ENCODE peak calls at places on chromosomes 13 and 19, in ten cellular contexts. One of them, this sample, is unnamed.
A peak's percentile ranks its signal among the peaks of the same experiment; 100 is the strongest.

GRCh38 chr13:110228936-110229904 is 77.7 kb downstream of the COL4A1 start:
- DNase-seq in suprapubic skin: no peak
- DNase-seq in HepG2: no peak
- DNase-seq in uterus: no peak
- DNase-seq in breast epithelium: no peak
- DNase-seq in sigmoid colon: no peak
- DNase-seq in spleen: no peak
- DNase-seq in ovary: no peak
- DNase-seq in endothelial cell of umbilical vein: no peak
- DNase-seq in stomach: no peak
- DNase-seq in this sample: no peak

GRCh38 chr13:106376411-106377112 is 158.9 kb downstream of the EFNB2 start:
- DNase-seq in suprapubic skin: no peak
- DNase-seq in HepG2: no peak
- DNase-seq in uterus: peak; percentile 36
- DNase-seq in breast epithelium: no peak
- DNase-seq in sigmoid colon: peak; percentile 66
- DNase-seq in spleen: no peak
- DNase-seq in ovary: no peak
- DNase-seq in endothelial cell of umbilical vein: peak; percentile 95
- DNase-seq in stomach: peak; percentile 61
- DNase-seq in this sample: peak; percentile 74

GRCh38 chr13:46743191-46743590 is 53.8 kb downstream of the ESD start:
- DNase-seq in suprapubic skin: no peak
- DNase-seq in HepG2: no peak
- DNase-seq in uterus: no peak
- DNase-seq in breast epithelium: no peak
- DNase-seq in sigmoid colon: no peak
- DNase-seq in spleen: no peak
- DNase-seq in ovary: no peak
- DNase-seq in endothelial cell of umbilical vein: no peak
- DNase-seq in stomach: no peak
- DNase-seq in this sample: no peak

GRCh38 chr19:46081928-46082727 is 41.3 kb upstream of the IGFL4 start:
- DNase-seq in suprapubic skin: no peak
- DNase-seq in HepG2: peak; percentile 41
- DNase-seq in uterus: peak; percentile 30
- DNase-seq in breast epithelium: no peak
- DNase-seq in sigmoid colon: no peak
- DNase-seq in spleen: no peak
- DNase-seq in ovary: no peak
- DNase-seq in endothelial cell of umbilical vein: peak; percentile 60
- DNase-seq in stomach: no peak
- DNase-seq in this sample: no peak

GRCh38 chr13:29684441-29684840 is 89.0 kb upstream of the SLC7A1 start:
- DNase-seq in suprapubic skin: no peak
- DNase-seq in HepG2: no peak
- DNase-seq in uterus: no peak
- DNase-seq in breast epithelium: no peak
- DNase-seq in sigmoid colon: no peak
- DNase-seq in spleen: no peak
- DNase-seq in ovary: no peak
- DNase-seq in endothelial cell of umbilical vein: no peak
- DNase-seq in stomach: no peak
- DNase-seq in this sample: no peak

GRCh38 chr13:91657283-91657682 is 258.9 kb downstream of the GPC5 start:
- DNase-seq in suprapubic skin: no peak
- DNase-seq in HepG2: no peak
- DNase-seq in uterus: no peak
- DNase-seq in breast epithelium: no peak
- DNase-seq in sigmoid colon: no peak
- DNase-seq in spleen: no peak
- DNase-seq in ovary: no peak
- DNase-seq in endothelial cell of umbilical vein: no peak
- DNase-seq in stomach: no peak
- DNase-seq in this sample: no peak

GRCh38 chr19:13122275-13122878 is 4.3 kb downstream of the NACC1 start:
- DNase-seq in suprapubic skin: no peak
- DNase-seq in HepG2: no peak
- DNase-seq in uterus: no peak
- DNase-seq in breast epithelium: no peak
- DNase-seq in sigmoid colon: no peak
- DNase-seq in spleen: no peak
- DNase-seq in ovary: no peak
- DNase-seq in endothelial cell of umbilical vein: no peak
- DNase-seq in stomach: no peak
- DNase-seq in this sample: no peak

GRCh38 chr19:12777217-12778019 is 2.1 kb upstream of the HOOK2 start:
- DNase-seq in suprapubic skin: peak; percentile 91
- DNase-seq in HepG2: peak; percentile 50
- DNase-seq in uterus: peak; percentile 75
- DNase-seq in breast epithelium: peak; percentile 77
- DNase-seq in sigmoid colon: peak; percentile 90
- DNase-seq in spleen: peak; percentile 96
- DNase-seq in ovary: peak; percentile 76
- DNase-seq in endothelial cell of umbilical vein: peak; percentile 78
- DNase-seq in stomach: peak; percentile 81
- DNase-seq in this sample: peak; percentile 82

GRCh38 chr13:40780822-40781401 is 8.5 kb upstream of the SLC25A15 start:
- DNase-seq in suprapubic skin: no peak
- DNase-seq in HepG2: peak; percentile 54
- DNase-seq in uterus: no peak
- DNase-seq in breast epithelium: no peak
- DNase-seq in sigmoid colon: no peak
- DNase-seq in spleen: no peak
- DNase-seq in ovary: no peak
- DNase-seq in endothelial cell of umbilical vein: no peak
- DNase-seq in stomach: no peak
- DNase-seq in this sample: no peak

GRCh38 chr13:99894105-99894504 is 77.5 kb downstream of the ZIC5 start:
- DNase-seq in suprapubic skin: no peak
- DNase-seq in HepG2: no peak
- DNase-seq in uterus: no peak
- DNase-seq in breast epithelium: no peak
- DNase-seq in sigmoid colon: no peak
- DNase-seq in spleen: no peak
- DNase-seq in ovary: no peak
- DNase-seq in endothelial cell of umbilical vein: no peak
- DNase-seq in stomach: no peak
- DNase-seq in this sample: no peak

GRCh38 chr13:99893567-99893966 is 78.0 kb downstream of the ZIC5 start:
- DNase-seq in suprapubic skin: no peak
- DNase-seq in HepG2: no peak
- DNase-seq in uterus: no peak
- DNase-seq in breast epithelium: no peak
- DNase-seq in sigmoid colon: no peak
- DNase-seq in spleen: no peak
- DNase-seq in ovary: no peak
- DNase-seq in endothelial cell of umbilical vein: no peak
- DNase-seq in stomach: no peak
- DNase-seq in this sample: no peak

GRCh38 chr13:99892189-99892588 is 79.4 kb downstream of the ZIC5 start:
- DNase-seq in suprapubic skin: no peak
- DNase-seq in HepG2: no peak
- DNase-seq in uterus: no peak
- DNase-seq in breast epithelium: no peak
- DNase-seq in sigmoid colon: no peak
- DNase-seq in spleen: no peak
- DNase-seq in ovary: no peak
- DNase-seq in endothelial cell of umbilical vein: no peak
- DNase-seq in stomach: no peak
- DNase-seq in this sample: no peak

GRCh38 chr13:99894835-99895427 is 76.6 kb downstream of the ZIC5 start:
- DNase-seq in suprapubic skin: no peak
- DNase-seq in HepG2: no peak
- DNase-seq in uterus: no peak
- DNase-seq in breast epithelium: no peak
- DNase-seq in sigmoid colon: no peak
- DNase-seq in spleen: no peak
- DNase-seq in ovary: no peak
- DNase-seq in endothelial cell of umbilical vein: peak; percentile 11
- DNase-seq in stomach: no peak
- DNase-seq in this sample: no peak

DNA sequence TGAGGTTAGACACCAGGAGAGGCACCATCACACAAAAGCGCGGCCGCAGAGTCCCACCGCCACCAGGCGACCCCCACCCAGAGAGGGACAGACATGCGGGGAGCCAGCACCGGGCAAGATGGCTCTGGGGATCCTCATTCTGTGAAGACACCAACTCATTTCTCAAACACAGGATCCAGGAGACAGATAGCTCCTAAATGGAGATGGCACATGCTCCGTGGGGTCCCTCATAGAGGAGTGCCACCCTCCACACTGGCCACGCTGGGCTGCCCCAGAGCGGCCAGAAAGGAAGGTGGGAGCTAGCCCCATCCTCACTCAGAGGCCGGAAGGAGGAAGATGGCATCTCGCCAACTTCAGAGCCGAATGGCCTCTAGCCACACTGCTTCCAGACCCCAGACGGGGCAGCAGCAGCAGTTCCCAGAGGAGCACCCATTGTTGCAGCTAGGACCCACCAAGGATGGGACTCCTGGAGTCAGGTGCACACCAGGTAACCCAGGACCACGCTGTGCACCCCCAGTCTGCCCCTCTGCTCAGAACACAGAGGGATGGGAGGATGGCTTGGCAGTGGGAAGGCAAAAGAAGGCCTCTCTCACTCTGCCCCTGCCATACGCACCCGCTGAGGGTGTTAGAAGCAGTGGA is 78.6 kb downstream of the ZIC5 start:
- DNase-seq in suprapubic skin: no peak
- DNase-seq in HepG2: no peak
- DNase-seq in uterus: no peak
- DNase-seq in breast epithelium: no peak
- DNase-seq in sigmoid colon: no peak
- DNase-seq in spleen: no peak
- DNase-seq in ovary: no peak
- DNase-seq in endothelial cell of umbilical vein: no peak
- DNase-seq in stomach: no peak
- DNase-seq in this sample: no peak
- H3K4me3 ChIP-seq in suprapubic skin: no peak overlapping the region
- H3K4me3 ChIP-seq in HepG2: no peak overlapping the region
- H3K4me3 ChIP-seq in uterus: no peak overlapping the region
- H3K4me3 ChIP-seq in breast epithelium: no peak overlapping the region
- H3K4me3 ChIP-seq in sigmoid colon: no peak overlapping the region
- H3K4me3 ChIP-seq in spleen: no peak overlapping the region
- H3K4me3 ChIP-seq in ovary: no peak overlapping the region
- H3K4me3 ChIP-seq in endothelial cell of umbilical vein: no peak overlapping the region
- H3K4me3 ChIP-seq in stomach: no peak overlapping the region
- H3K4me3 ChIP-seq in this sample: no peak overlapping the region

GRCh38 chr19:45078390-45079062 is 534 bp upstream of the GEMIN7 start:
- DNase-seq in suprapubic skin: no peak
- DNase-seq in HepG2: no peak
- DNase-seq in uterus: no peak
- DNase-seq in breast epithelium: no peak
- DNase-seq in sigmoid colon: no peak
- DNase-seq in spleen: no peak
- DNase-seq in ovary: no peak
- DNase-seq in endothelial cell of umbilical vein: no peak
- DNase-seq in stomach: no peak
- DNase-seq in this sample: no peak

GRCh38 chr19:45074744-45075143 is 1.5 kb downstream of the ZNF296 start:
- DNase-seq in suprapubic skin: no peak
- DNase-seq in HepG2: no peak
- DNase-seq in uterus: no peak
- DNase-seq in breast epithelium: no peak
- DNase-seq in sigmoid colon: no peak
- DNase-seq in spleen: no peak
- DNase-seq in ovary: no peak
- DNase-seq in endothelial cell of umbilical vein: no peak
- DNase-seq in stomach: no peak
- DNase-seq in this sample: no peak

GRCh38 chr19:45075215-45076028 is 856 bp downstream of the ZNF296 start:
- DNase-seq in suprapubic skin: no peak
- DNase-seq in HepG2: peak; percentile 39
- DNase-seq in uterus: no peak
- DNase-seq in breast epithelium: peak; percentile 83
- DNase-seq in sigmoid colon: peak; percentile 78
- DNase-seq in spleen: peak; percentile 98
- DNase-seq in ovary: no peak
- DNase-seq in endothelial cell of umbilical vein: peak; percentile 10
- DNase-seq in stomach: peak; percentile 88
- DNase-seq in this sample: peak; percentile 35

GRCh38 chr19:45076851-45077730 is 813 bp upstream of the ZNF296 start:
- DNase-seq in suprapubic skin: no peak
- DNase-seq in HepG2: no peak
- DNase-seq in uterus: no peak
- DNase-seq in breast epithelium: no peak
- DNase-seq in sigmoid colon: no peak
- DNase-seq in spleen: no peak
- DNase-seq in ovary: no peak
- DNase-seq in endothelial cell of umbilical vein: no peak
- DNase-seq in stomach: no peak
- DNase-seq in this sample: no peak

GRCh38 chr19:45076029-45076850 is at the start of gene ZNF296:
- DNase-seq in suprapubic skin: no peak
- DNase-seq in HepG2: peak; percentile 75
- DNase-seq in uterus: no peak
- DNase-seq in breast epithelium: peak; percentile 83
- DNase-seq in sigmoid colon: peak; percentile 82
- DNase-seq in spleen: peak; percentile 97
- DNase-seq in ovary: no peak
- DNase-seq in endothelial cell of umbilical vein: peak; percentile 44
- DNase-seq in stomach: peak; percentile 94
- DNase-seq in this sample: peak; percentile 70
- TF ChIP-seq POLR2A in suprapubic skin: no peak
- TF ChIP-seq POLR2A in HepG2: peak; percentile 71
- TF ChIP-seq POLR2A in uterus: no peak
- TF ChIP-seq POLR2A in breast epithelium: no peak
- TF ChIP-seq POLR2A in sigmoid colon: no peak
- TF ChIP-seq POLR2A in spleen: no peak
- TF ChIP-seq POLR2A in ovary: no peak
- TF ChIP-seq POLR2A in endothelial cell of umbilical vein: peak; percentile 47
- TF ChIP-seq POLR2A in stomach: no peak
- TF ChIP-seq POLR2A in this sample: no peak

DNA sequence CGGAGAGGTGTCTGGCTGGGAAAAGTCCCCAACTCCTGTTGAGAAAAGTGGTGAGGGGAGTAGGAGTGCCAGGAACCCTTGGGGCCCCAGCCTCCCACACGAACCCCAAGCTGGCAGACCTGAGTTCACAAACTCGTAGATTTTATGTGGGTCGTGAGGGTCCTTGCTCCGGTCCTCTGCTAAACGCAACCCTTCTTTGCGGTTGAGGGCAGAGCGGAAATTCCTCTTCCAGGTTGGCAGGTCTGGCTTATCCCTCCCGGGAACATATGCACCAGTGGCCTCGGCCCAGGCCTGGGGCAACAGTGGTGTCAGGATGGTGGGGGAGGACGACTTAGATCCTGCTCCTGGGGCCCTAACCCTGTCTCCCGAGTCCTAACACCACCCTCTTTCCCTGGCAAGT is 2.4 kb downstream of the IRF3 start:
- DNase-seq in suprapubic skin: no peak
- DNase-seq in HepG2: no peak
- DNase-seq in uterus: no peak
- DNase-seq in breast epithelium: no peak
- DNase-seq in sigmoid colon: no peak
- DNase-seq in spleen: no peak
- DNase-seq in ovary: no peak
- DNase-seq in endothelial cell of umbilical vein: no peak
- DNase-seq in stomach: no peak
- DNase-seq in this sample: no peak
- H3K4me3 ChIP-seq in suprapubic skin: no peak overlapping the region
- H3K4me3 ChIP-seq in HepG2: no peak overlapping the region
- H3K4me3 ChIP-seq in uterus: no peak overlapping the region
- H3K4me3 ChIP-seq in breast epithelium: no peak overlapping the region
- H3K4me3 ChIP-seq in sigmoid colon: no peak overlapping the region
- H3K4me3 ChIP-seq in spleen: peak overlapping the region; percentile 94
- H3K4me3 ChIP-seq in ovary: no peak overlapping the region
- H3K4me3 ChIP-seq in endothelial cell of umbilical vein: no peak overlapping the region
- H3K4me3 ChIP-seq in stomach: no peak overlapping the region
- H3K4me3 ChIP-seq in this sample: no peak overlapping the region

GRCh38 chr19:44447864-44448674 is at the start of gene ZNF229:
- DNase-seq in suprapubic skin: peak; percentile 64
- DNase-seq in HepG2: peak; percentile 12
- DNase-seq in uterus: peak; percentile 71
- DNase-seq in breast epithelium: peak; percentile 87
- DNase-seq in sigmoid colon: peak; percentile 92
- DNase-seq in spleen: peak; percentile 91
- DNase-seq in ovary: peak; percentile 81
- DNase-seq in endothelial cell of umbilical vein: peak; percentile 90
- DNase-seq in stomach: peak; percentile 86
- DNase-seq in this sample: peak; percentile 98
- TF ChIP-seq POLR2A in suprapubic skin: no peak
- TF ChIP-seq POLR2A in HepG2: no peak
- TF ChIP-seq POLR2A in uterus: no peak
- TF ChIP-seq POLR2A in breast epithelium: no peak
- TF ChIP-seq POLR2A in sigmoid colon: no peak
- TF ChIP-seq POLR2A in spleen: no peak
- TF ChIP-seq POLR2A in ovary: no peak
- TF ChIP-seq POLR2A in endothelial cell of umbilical vein: no peak
- TF ChIP-seq POLR2A in stomach: no peak
- TF ChIP-seq POLR2A in this sample: no peak

This sample was measured in testis.